ENCODE peak calls at places on chromosome 5, in four cellular contexts. One of them, this sample, is unnamed.
A peak's percentile ranks its signal among the peaks of the same experiment; 100 is the strongest.

GRCh38 chr5:95711501-95712346 is 19.4 kb upstream of the RHOBTB3 start:
- DNase-seq in fibroblast of lung: no peak
- DNase-seq in HCT116: no peak
- DNase-seq in lung: no peak
- DNase-seq in this sample: no peak

GRCh38 chr5:146755781-146756180 is 122.8 kb downstream of the PPP2R2B start:
- DNase-seq in lung: no peak
- DNase-seq in fibroblast of lung: no peak
- DNase-seq in HCT116: no peak
- DNase-seq in this sample: no peak

GRCh38 chr5:674630-675011 is 18.5 kb downstream of the TPPP start:
- DNase-seq in lung: no peak
- DNase-seq in HCT116: no peak
- DNase-seq in fibroblast of lung: no peak
- DNase-seq in this sample: no peak

GRCh38 chr5:138503487-138504270 is 38.4 kb downstream of the EGR1 start:
- DNase-seq in HCT116: peak; percentile 34
- DNase-seq in lung: no peak
- DNase-seq in fibroblast of lung: peak; percentile 78
- DNase-seq in this sample: peak; percentile 46

GRCh38 chr5:139593716-139594319 is 32.7 kb downstream of the UBE2D2 start:
- DNase-seq in HCT116: peak; percentile 21
- DNase-seq in lung: no peak
- DNase-seq in fibroblast of lung: peak; percentile 21
- DNase-seq in this sample: peak; percentile 29

GRCh38 chr5:112069329-112069728 is 312.3 kb upstream of the NREP start:
- DNase-seq in lung: no peak
- DNase-seq in fibroblast of lung: no peak
- DNase-seq in HCT116: no peak
- DNase-seq in this sample: no peak

GRCh38 chr5:96934291-96934694 is 1.6 kb upstream of the LNPEP start:
- DNase-seq in lung: no peak
- DNase-seq in HCT116: no peak
- DNase-seq in fibroblast of lung: no peak
- DNase-seq in this sample: peak; percentile 4

GRCh38 chr5:1324719-1325190 is 20.1 kb downstream of the CLPTM1L start:
- DNase-seq in fibroblast of lung: no peak
- DNase-seq in HCT116: no peak
- DNase-seq in lung: no peak
- DNase-seq in this sample: no peak

GRCh38 chr5:146213210-146213838 is 9.9 kb downstream of the RBM27 start:
- DNase-seq in lung: no peak
- DNase-seq in HCT116: no peak
- DNase-seq in fibroblast of lung: peak; percentile 41
- DNase-seq in this sample: no peak

GRCh38 chr5:161507591-161507990 is 38.9 kb downstream of the GABRB2 start:
- DNase-seq in HCT116: no peak
- DNase-seq in lung: no peak
- DNase-seq in fibroblast of lung: peak; percentile 0
- DNase-seq in this sample: no peak

GRCh38 chr5:74530316-74530917 is 110.1 kb downstream of the ENC1 start:
- DNase-seq in fibroblast of lung: peak; percentile 62
- DNase-seq in HCT116: no peak
- DNase-seq in lung: no peak
- DNase-seq in this sample: no peak

GRCh38 chr5:96997265-96997859 is 61.5 kb downstream of the LNPEP start:
- DNase-seq in HCT116: peak; percentile 32
- DNase-seq in fibroblast of lung: peak; percentile 80
- DNase-seq in lung: no peak
- DNase-seq in this sample: no peak

GRCh38 chr5:68529581-68529980 is 314.0 kb downstream of the PIK3R1 start:
- DNase-seq in HCT116: no peak
- DNase-seq in fibroblast of lung: no peak
- DNase-seq in lung: no peak
- DNase-seq in this sample: no peak

GRCh38 chr5:84821924-84822323 is 437.2 kb upstream of the EDIL3 start:
- DNase-seq in lung: no peak
- DNase-seq in fibroblast of lung: no peak
- DNase-seq in HCT116: no peak
- DNase-seq in this sample: no peak

GRCh38 chr5:107704686-107705389 is 34.1 kb upstream of the EFNA5 start:
- DNase-seq in HCT116: no peak
- DNase-seq in fibroblast of lung: no peak
- DNase-seq in lung: no peak
- DNase-seq in this sample: no peak

GRCh38 chr5:138981606-138982005 is 106.5 kb upstream of the LRRTM2 start:
- DNase-seq in HCT116: no peak
- DNase-seq in fibroblast of lung: no peak
- DNase-seq in lung: no peak
- DNase-seq in this sample: no peak

GRCh38 chr5:145540375-145540774 is 294.8 kb downstream of the PRELID2 start:
- DNase-seq in fibroblast of lung: peak; percentile 9
- DNase-seq in HCT116: no peak
- DNase-seq in lung: no peak
- DNase-seq in this sample: no peak

GRCh38 chr5:139190125-139190524 is 8.0 kb downstream of the SIL1 start:
- DNase-seq in fibroblast of lung: peak; percentile 82
- DNase-seq in lung: no peak
- DNase-seq in HCT116: no peak
- DNase-seq in this sample: peak; percentile 81

GRCh38 chr5:179874136-179874535 is 15.5 kb upstream of the MRNIP start:
- DNase-seq in HCT116: no peak
- DNase-seq in lung: no peak
- DNase-seq in fibroblast of lung: no peak
- DNase-seq in this sample: no peak

GRCh38 chr5:170306381-170306790 is 8.8 kb upstream of the LCP2 start:
- DNase-seq in lung: no peak
- DNase-seq in HCT116: no peak
- DNase-seq in fibroblast of lung: peak; percentile 23
- DNase-seq in this sample: no peak

DNA sequence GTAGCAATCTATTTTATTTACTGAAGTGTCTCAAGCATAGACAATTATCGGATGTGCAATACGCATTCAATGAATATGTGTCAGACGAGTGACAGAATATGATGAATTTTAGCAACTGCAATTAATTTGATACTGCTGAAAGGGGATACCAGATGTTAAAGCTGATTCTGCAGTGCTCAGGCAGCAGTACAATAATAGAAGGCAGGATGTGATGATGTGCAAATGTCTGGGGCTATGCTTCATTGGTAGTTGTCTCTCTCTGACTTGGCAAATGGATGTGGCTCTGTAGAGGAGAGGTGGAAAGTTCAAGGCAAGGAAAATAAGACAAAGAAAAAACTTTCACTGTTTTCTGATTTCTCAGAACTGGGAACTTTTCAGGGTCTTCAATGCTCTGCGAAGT is 721.2 kb downstream of the CDH18 start:
- DNase-seq in fibroblast of lung: no peak
- DNase-seq in lung: no peak
- DNase-seq in HCT116: no peak
- DNase-seq in this sample: no peak
- H3K9me3 ChIP-seq in fibroblast of lung: no peaks in the 10 kb centered on the region
- H3K9me3 ChIP-seq in lung: no peaks in the 10 kb centered on the region
- H3K9me3 ChIP-seq in HCT116: peaks cover 25% of the 10 kb centered on the region
- H3K9me3 ChIP-seq in this sample: peaks cover 5% of the 10 kb centered on the region

DNA sequence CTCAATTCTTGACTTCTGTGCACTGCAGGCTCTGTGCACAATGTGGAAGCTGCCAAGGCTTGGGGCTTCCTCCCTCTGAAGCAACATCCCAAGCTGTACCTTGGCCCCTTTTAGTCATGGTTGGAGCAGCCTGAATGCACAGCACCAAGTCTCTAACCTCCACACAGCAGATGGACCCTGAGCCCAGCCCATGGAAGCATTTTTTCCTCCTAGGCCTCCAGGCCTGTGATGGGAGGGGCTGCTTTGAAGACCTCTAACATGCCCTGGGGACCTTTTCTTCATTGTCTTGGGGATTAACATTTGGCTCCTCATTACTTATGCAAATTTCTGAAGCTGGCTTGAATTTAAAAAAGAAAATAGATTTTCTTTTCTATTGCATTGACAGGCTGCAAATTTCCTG is 385.8 kb downstream of the LRRC70 start:
- DNase-seq in HCT116: no peak
- DNase-seq in fibroblast of lung: no peak
- DNase-seq in lung: no peak
- DNase-seq in this sample: no peak
- H3K9me3 ChIP-seq in HCT116: peaks cover 10% of the 10 kb centered on the region
- H3K9me3 ChIP-seq in fibroblast of lung: no peaks in the 10 kb centered on the region
- H3K9me3 ChIP-seq in lung: peaks cover 9% of the 10 kb centered on the region
- H3K9me3 ChIP-seq in this sample: peaks cover 13% of the 10 kb centered on the region

DNA sequence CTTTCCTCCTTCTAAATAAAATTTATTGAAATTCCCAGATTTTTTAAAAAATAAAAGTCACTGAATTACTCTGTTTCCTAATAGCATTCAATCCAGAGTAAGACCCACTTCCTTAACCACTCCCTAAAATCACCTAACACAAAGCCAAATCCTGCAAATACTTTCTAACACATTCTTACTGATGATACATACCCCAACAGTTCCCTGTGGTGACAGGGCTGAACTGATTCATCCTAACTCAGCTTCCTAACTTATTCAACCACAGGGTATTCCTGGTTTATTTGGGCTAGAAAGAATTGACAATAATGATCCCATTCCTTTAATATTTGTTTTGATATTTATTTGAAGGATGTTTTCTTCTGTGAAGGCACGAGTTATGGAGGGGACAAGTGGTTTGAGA is 40.7 kb upstream of the ZNF300 start:
- DNase-seq in lung: no peak
- DNase-seq in fibroblast of lung: peak; percentile 21
- DNase-seq in HCT116: no peak
- DNase-seq in this sample: no peak
- H3K9me3 ChIP-seq in lung: peaks cover 22% of the 10 kb centered on the region
- H3K9me3 ChIP-seq in fibroblast of lung: no peaks in the 10 kb centered on the region
- H3K9me3 ChIP-seq in HCT116: no peaks in the 10 kb centered on the region
- H3K9me3 ChIP-seq in this sample: peaks cover 16% of the 10 kb centered on the region

GRCh38 chr5:178335287-178336030 is 102.9 kb upstream of the PHYKPL start:
- DNase-seq in fibroblast of lung: no peak
- DNase-seq in lung: no peak
- DNase-seq in HCT116: no peak
- DNase-seq in this sample: no peak

GRCh38 chr5:178334856-178335255 is 102.3 kb upstream of the PHYKPL start:
- DNase-seq in fibroblast of lung: no peak
- DNase-seq in HCT116: no peak
- DNase-seq in lung: no peak
- DNase-seq in this sample: no peak

GRCh38 chr5:178331491-178331981 is 98.9 kb upstream of the PHYKPL start:
- DNase-seq in HCT116: no peak
- DNase-seq in fibroblast of lung: peak; percentile 20
- DNase-seq in lung: peak; percentile 49
- DNase-seq in this sample: no peak

GRCh38 chr5:178332096-178332780 is 99.6 kb upstream of the PHYKPL start:
- DNase-seq in HCT116: no peak
- DNase-seq in lung: no peak
- DNase-seq in fibroblast of lung: no peak
- DNase-seq in this sample: no peak

GRCh38 chr5:178333821-178334481 is 101.3 kb upstream of the PHYKPL start:
- DNase-seq in HCT116: no peak
- DNase-seq in fibroblast of lung: no peak
- DNase-seq in lung: no peak
- DNase-seq in this sample: no peak
- H3K9me3 ChIP-seq in HCT116: no peaks in the 10 kb centered on the region
- H3K9me3 ChIP-seq in fibroblast of lung: no peaks in the 10 kb centered on the region
- H3K9me3 ChIP-seq in lung: peaks cover 2% of the 10 kb centered on the region
- H3K9me3 ChIP-seq in this sample: peaks cover 24% of the 10 kb centered on the region

GRCh38 chr5:3104446-3105047 is 353.1 kb upstream of the IRX2 start:
- DNase-seq in fibroblast of lung: no peak
- DNase-seq in lung: no peak
- DNase-seq in HCT116: no peak
- DNase-seq in this sample: no peak

GRCh38 chr5:3107118-3107517 is 355.6 kb upstream of the IRX2 start:
- DNase-seq in HCT116: no peak
- DNase-seq in lung: no peak
- DNase-seq in fibroblast of lung: no peak
- DNase-seq in this sample: no peak

GRCh38 chr5:3103241-3103855 is 351.9 kb upstream of the IRX2 start:
- DNase-seq in fibroblast of lung: no peak
- DNase-seq in lung: no peak
- DNase-seq in HCT116: no peak
- DNase-seq in this sample: no peak

GRCh38 chr5:3105581-3105980 is 354.1 kb upstream of the IRX2 start:
- DNase-seq in fibroblast of lung: no peak
- DNase-seq in lung: no peak
- DNase-seq in HCT116: no peak
- DNase-seq in this sample: no peak

DNA sequence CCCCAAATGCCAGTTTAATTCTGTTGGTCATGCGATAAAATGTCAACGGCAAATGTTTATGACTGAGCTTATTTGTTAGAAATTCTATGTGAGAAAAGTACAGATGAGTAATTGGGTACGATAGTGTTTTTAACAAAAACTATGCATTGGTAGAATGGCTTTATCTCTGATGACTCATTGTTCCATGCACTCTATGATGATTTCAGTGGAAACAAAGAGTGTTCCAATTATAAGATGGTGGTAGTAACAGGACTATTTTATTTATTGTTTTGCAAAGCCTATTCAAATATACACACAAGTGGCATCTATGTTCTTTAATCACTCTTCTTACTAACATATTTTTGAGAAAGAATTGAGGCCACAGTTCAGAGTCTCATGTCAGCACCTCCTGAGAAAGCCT is 353.7 kb upstream of the IRX2 start:
- DNase-seq in HCT116: no peak
- DNase-seq in fibroblast of lung: no peak
- DNase-seq in lung: no peak
- DNase-seq in this sample: no peak
- H3K9me3 ChIP-seq in HCT116: peaks cover 14% of the 10 kb centered on the region
- H3K9me3 ChIP-seq in fibroblast of lung: no peaks in the 10 kb centered on the region
- H3K9me3 ChIP-seq in lung: peaks cover 9% of the 10 kb centered on the region
- H3K9me3 ChIP-seq in this sample: peaks cover 84% of the 10 kb centered on the region

GRCh38 chr5:153937661-153938060 is 101.0 kb downstream of the FAM114A2 start:
- DNase-seq in lung: no peak
- DNase-seq in fibroblast of lung: no peak
- DNase-seq in HCT116: no peak
- DNase-seq in this sample: no peak

GRCh38 chr5:153941265-153941664 is 97.4 kb downstream of the FAM114A2 start:
- DNase-seq in lung: no peak
- DNase-seq in fibroblast of lung: no peak
- DNase-seq in HCT116: no peak
- DNase-seq in this sample: no peak

GRCh38 chr5:153938131-153938842 is 100.4 kb downstream of the FAM114A2 start:
- DNase-seq in lung: no peak
- DNase-seq in HCT116: no peak
- DNase-seq in fibroblast of lung: no peak
- DNase-seq in this sample: no peak

DNA sequence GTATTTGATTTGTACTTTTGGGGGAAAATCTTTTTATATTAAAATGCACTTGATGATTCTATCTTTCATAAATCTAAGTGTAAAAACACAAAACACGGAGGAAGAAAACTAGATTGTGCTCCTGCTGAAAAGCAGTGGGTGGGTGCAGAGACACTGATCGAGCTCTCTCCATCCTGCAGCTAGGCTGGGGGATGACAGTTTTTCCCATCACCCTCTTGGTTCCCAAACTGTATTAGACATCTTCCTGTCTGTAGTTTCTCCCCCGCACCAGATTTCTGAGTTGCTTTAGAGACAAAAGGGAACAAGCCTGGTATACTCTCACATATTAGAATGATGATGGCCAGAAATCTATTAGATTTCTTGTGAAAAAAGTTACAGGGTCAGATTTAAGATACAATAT is 99.6 kb downstream of the FAM114A2 start:
- DNase-seq in HCT116: no peak
- DNase-seq in lung: no peak
- DNase-seq in fibroblast of lung: no peak
- DNase-seq in this sample: no peak
- H3K9me3 ChIP-seq in HCT116: no peaks in the 10 kb centered on the region
- H3K9me3 ChIP-seq in lung: peaks cover 15% of the 10 kb centered on the region
- H3K9me3 ChIP-seq in fibroblast of lung: no peaks in the 10 kb centered on the region
- H3K9me3 ChIP-seq in this sample: peaks cover 7% of the 10 kb centered on the region

This sample was measured in AG04450.